ENCODE peak calls at places on chromosome 7, in seven cellular contexts. G, K, S, U, W, C and I are unnamed samples.

GRCh38 chr7:66356277-66356721 is 151.2 kb downstream of the TPST1 start:
- DNase-seq in W (no peak), K (peak), C (no peak), S (no peak), G (no peak), U (no peak), I (no peak)

GRCh38 chr7:26782501-26782900 is 81.9 kb downstream of the SKAP2 start:
- DNase-seq in C (no peak), G (no peak), U (no peak), S (no peak), K (no peak), W (no peak), I (no peak)

GRCh38 chr7:17132726-17133125 is 165.7 kb upstream of the AHR start:
- DNase-seq in K (no peak), G (no peak), U (no peak), C (no peak), S (no peak), W (no peak), I (peak)

GRCh38 chr7:107234436-107234835 is 65.6 kb downstream of the HBP1 start:
- DNase-seq in S (no peak), K (no peak), U (no peak), C (no peak), W (no peak), G (peak), I (no peak)

GRCh38 chr7:390761-391410 is 100.9 kb downstream of the FOXL3 start:
- DNase-seq in U (no peak), C (no peak), W (no peak), K (no peak), S (no peak), G (no peak), I (no peak)

GRCh38 chr7:12403287-12404181 is at the start of gene VWDE:
- DNase-seq in K (no peak), C (peak), U (peak), S (peak), W (peak), G (peak), I (peak)

GRCh38 chr7:101163281-101164070 is 1.9 kb downstream of the VGF start:
- DNase-seq in K (no peak), W (peak), G (peak), U (no peak), S (peak), C (peak), I (no peak)

GRCh38 chr7:15332962-15333361 is 228.9 kb downstream of the AGMO start:
- DNase-seq in U (no peak), C (no peak), K (no peak), W (no peak), S (no peak), G (no peak), I (no peak)

GRCh38 chr7:121016976-121017375 is 28.5 kb downstream of the CPED1 start:
- DNase-seq in U (no peak), W (no peak), G (no peak), C (no peak), K (peak), S (no peak), I (peak)

GRCh38 chr7:155189600-155189989 is 108.1 kb upstream of the INSIG1 start:
- DNase-seq in C (no peak), G (no peak), U (no peak), K (no peak), S (no peak), W (no peak), I (no peak)

GRCh38 chr7:114392686-114393085 is 21.9 kb upstream of the FOXP2 start:
- DNase-seq in W (no peak), C (no peak), S (no peak), U (no peak), K (no peak), G (no peak), I (peak)

GRCh38 chr7:25720427-25720826 is 431.6 kb upstream of the NFE2L3 start:
- DNase-seq in K (peak), G (peak), C (no peak), W (no peak), S (no peak), U (no peak), I (peak)

GRCh38 chr7:96548664-96549063 is 161.0 kb downstream of the SEM1 start:
- DNase-seq in S (no peak), G (no peak), U (no peak), C (peak), K (no peak), W (no peak), I (no peak)

GRCh38 chr7:39357648-39358047 is 208.6 kb upstream of the YAE1 start:
- DNase-seq in U (peak), C (no peak), S (peak), W (peak), G (peak), K (no peak), I (no peak)

GRCh38 chr7:137970263-137970975 is 31.5 kb downstream of the CREB3L2 start:
- DNase-seq in U (no peak), G (no peak), K (peak), W (no peak), C (peak), S (no peak), I (peak)

GRCh38 chr7:100900978-100901377 is 5.3 kb upstream of the ACHE start:
- DNase-seq in G (no peak), S (no peak), K (no peak), W (no peak), U (no peak), C (no peak), I (no peak)

GRCh38 chr7:5396542-5396941 is 27.1 kb downstream of the TNRC18 start:
- DNase-seq in G (no peak), C (peak), W (no peak), U (no peak), K (no peak), S (no peak), I (peak)

GRCh38 chr7:23469150-23469960 is 936 bp downstream of the IGF2BP3 start:
- DNase-seq in W (peak), U (no peak), K (no peak), S (no peak), G (peak), C (peak), I (peak)

GRCh38 chr7:84277628-84278224 is 83.1 kb upstream of the SEMA3A start:
- DNase-seq in G (peak), S (peak), W (no peak), C (no peak), K (no peak), U (peak), I (no peak)

GRCh38 chr7:149635561-149636329 is 137.6 kb downstream of the ZNF467 start:
- DNase-seq in K (no peak), W (peak), C (no peak), U (no peak), G (peak), S (peak), I (no peak)

GRCh38 chr7:29350351-29350750 is 155.8 kb downstream of the CHN2 start:
- DNase-seq in C (no peak), S (no peak), K (no peak), W (no peak), U (no peak), G (no peak), I (no peak)

GRCh38 chr7:129924602-129925001 is 28.2 kb downstream of the UBE2H start:
- DNase-seq in S (no peak), W (peak), K (no peak), G (no peak), U (no peak), C (no peak), I (no peak)

GRCh38 chr7:107599262-107599661 is 19.2 kb downstream of the BCAP29 start:
- DNase-seq in U (no peak), K (no peak), G (no peak), S (no peak), W (no peak), C (no peak), I (no peak)

GRCh38 chr7:1120791-1121190 is 32.9 kb downstream of the GPER1 start:
- DNase-seq in W (no peak), C (no peak), S (no peak), G (no peak), U (no peak), K (no peak), I (no peak)

GRCh38 chr7:105941596-105941995 is 21.5 kb upstream of the CDHR3 start:
- DNase-seq in W (no peak), K (no peak), G (no peak), U (no peak), C (no peak), S (no peak), I (no peak)

GRCh38 chr7:98202367-98203195 is 8.7 kb upstream of the BHLHA15 start:
- DNase-seq in G (no peak), U (no peak), C (no peak), W (no peak), K (no peak), S (no peak), I (no peak)

DNA sequence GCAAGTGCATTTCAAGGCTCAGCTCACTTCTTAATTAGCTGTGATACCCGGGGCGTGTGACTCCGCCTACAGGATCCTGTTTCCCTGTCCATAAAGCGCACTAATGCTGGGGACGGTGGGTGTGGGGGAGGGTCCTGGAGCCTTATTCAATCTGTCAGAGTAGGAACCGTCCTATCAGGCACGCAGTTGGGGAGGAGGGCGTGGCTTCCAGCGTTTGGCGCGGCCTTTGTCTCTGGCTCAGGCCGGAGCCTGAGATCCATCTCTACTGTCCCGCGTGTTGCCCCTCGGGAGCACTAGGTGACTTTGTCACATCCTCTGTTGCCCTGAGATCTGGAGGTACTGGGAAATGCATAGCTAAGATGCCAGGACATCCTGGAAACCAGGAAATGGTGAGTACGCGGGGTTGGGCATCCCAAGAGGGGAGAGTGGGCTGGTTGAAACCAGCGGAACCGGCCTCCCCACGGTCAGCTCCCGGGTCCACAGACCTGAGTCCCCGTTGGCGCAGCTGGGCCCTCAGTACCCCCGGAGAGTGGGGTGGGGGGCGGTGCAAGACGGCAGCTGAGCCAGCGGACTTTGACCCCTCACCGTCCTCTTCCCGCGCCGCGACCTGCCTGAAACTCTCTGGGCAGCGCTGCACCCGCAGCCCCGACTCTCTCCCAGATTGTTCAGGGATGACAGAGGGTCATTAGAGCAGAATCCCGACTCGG is 104.4 kb upstream of the ZNF92 start:
- DNase-seq in U (peak), K (peak), C (no peak), S (peak), G (peak), W (peak), I (peak)
- H3K4ac ChIP-seq in U (no peak), K (no peak), C (no peak), S (no peak), G (peak), W (peak), I (no peak)

GRCh38 chr7:36742911-36743775 is 18.8 kb upstream of the AOAH start:
- DNase-seq in C (no peak), U (no peak), S (no peak), G (no peak), W (no peak), K (no peak), I (no peak)
- H3K27ac ChIP-seq in C (no peak), U (no peak), S (no peak), G (no peak), W (no peak), K (no peak), I (no peak)

GRCh38 chr7:36151921-36152755 is 916 bp upstream of the EEPD1 start:
- DNase-seq in C (no peak), G (no peak), U (no peak), W (no peak), K (no peak), S (no peak), I (peak)

GRCh38 chr7:36145686-36146085 is 7.4 kb upstream of the EEPD1 start:
- DNase-seq in W (no peak), C (no peak), G (no peak), K (no peak), U (no peak), S (no peak), I (no peak)

GRCh38 chr7:36148422-36149065 is 4.5 kb upstream of the EEPD1 start:
- DNase-seq in K (no peak), W (no peak), S (no peak), G (no peak), U (no peak), C (no peak), I (no peak)

GRCh38 chr7:36149694-36150452 is 3.2 kb upstream of the EEPD1 start:
- DNase-seq in K (no peak), S (no peak), W (no peak), C (no peak), U (no peak), G (no peak), I (no peak)

DNA sequence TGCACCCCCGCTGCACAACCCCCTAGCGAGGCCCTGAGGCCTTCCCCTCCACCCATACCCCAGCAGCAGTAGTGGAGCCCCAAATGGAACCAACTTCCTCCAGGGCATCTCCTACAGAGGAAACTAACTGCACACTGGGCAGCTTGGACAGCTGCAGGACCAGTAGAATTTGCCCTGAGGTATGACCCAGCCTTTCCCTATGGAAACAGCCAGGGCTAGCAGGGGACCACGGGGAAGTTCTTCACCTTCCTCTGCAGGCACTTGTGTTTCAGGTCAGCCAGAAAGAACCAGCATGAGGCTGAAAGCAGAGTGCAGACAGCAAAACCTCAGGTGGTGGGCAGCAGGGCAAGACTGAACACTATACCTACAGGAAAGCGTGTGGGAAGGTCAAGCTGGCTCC is 5.7 kb upstream of the EEPD1 start:
- DNase-seq in U (no peak), S (no peak), C (no peak), G (no peak), W (no peak), K (no peak), I (no peak)
- H3K4ac ChIP-seq in U (no peak), S (no peak), C (no peak), G (no peak), W (no peak), K (no peak), I (no peak)

DNA sequence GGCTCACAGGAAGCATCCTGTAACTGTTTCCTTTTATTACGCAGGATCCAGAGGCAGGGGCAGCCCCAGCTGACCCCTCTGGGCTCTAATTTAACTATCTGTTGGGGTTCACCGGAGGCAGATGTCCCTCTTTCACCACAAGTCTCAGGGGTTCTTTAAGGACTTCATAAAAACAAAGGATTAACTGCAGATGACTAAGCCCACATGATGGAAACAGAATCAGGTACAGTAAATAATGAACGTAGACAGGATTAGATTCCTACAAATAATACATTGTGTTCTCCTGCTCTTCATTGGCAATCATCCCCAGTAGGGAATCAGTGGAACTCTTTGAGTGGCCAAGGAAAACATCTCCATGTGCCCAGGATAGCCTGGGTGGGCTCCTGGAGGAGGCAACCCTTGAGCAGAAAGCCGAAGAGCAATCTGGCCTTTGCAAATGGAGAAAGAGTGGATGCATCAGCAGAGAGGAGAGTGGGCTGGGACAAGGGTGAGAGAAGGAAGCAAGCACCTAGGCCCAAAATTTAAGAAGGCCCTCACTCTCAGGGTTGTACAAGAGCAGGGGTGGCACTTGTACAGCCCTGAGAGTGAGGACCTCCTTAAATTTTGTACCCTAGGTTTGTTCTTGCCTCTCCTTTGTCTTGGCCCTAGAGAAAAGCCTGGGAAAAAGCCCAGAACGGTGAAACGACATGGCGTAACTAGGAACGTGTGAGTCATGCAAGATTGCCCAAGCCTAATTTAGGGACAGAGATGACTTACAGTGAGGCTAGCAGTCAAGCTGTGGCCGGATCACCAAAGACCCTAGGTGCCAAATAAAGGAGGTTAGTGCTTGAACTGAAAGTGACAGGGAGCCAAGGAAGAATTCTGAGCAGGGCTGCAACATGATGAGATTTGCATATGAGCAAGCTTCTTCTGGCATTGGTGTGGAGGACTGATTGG is 24.8 kb downstream of the TBXAS1 start:
- DNase-seq in S (no peak), C (peak), W (peak), U (no peak), K (peak), G (no peak), I (peak)
- H3K27ac ChIP-seq in S (no peak), C (no peak), W (no peak), U (no peak), K (peak), G (peak), I (no peak)

GRCh38 chr7:91999631-92000571 is 59.2 kb downstream of the AKAP9 start:
- DNase-seq in G (no peak), K (no peak), W (no peak), U (no peak), C (no peak), S (no peak), I (no peak)

GRCh38 chr7:92006046-92006445 is 65.4 kb downstream of the AKAP9 start:
- DNase-seq in W (no peak), C (no peak), U (no peak), S (no peak), K (no peak), G (no peak), I (no peak)

DNA sequence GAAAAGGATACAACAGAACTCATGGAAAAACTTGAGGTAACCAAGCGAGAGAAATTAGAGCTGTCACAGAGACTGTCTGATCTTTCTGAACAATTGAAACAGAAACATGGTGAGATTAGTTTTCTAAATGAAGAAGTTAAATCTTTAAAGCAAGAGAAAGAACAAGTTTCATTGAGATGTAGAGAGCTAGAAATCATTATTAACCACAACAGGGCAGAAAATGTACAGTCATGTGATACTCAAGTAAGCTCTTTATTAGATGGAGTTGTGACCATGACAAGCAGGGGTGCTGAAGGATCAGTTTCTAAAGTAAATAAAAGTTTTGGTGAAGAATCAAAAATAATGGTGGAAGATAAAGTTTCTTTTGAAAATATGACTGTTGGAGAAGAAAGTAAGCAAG is 62.1 kb downstream of the AKAP9 start:
- DNase-seq in G (no peak), K (no peak), S (no peak), W (no peak), C (no peak), U (no peak), I (no peak)
- H3K4ac ChIP-seq in G (no peak), K (no peak), S (no peak), W (no peak), C (no peak), U (no peak), I (no peak)